ENCODE peak calls at places on chromosomes 11 and 22, in eight cellular contexts. D, B, U, G, S, Z, R and K are unnamed samples.

GRCh38 chr11:70934999-70935768 is 317.2 kb downstream of the SHANK2 start:
- DNase-seq in D (no peak), B (no peak), U (no peak), G (no peak), S (peak), Z (no peak), R (no peak), K (no peak)

GRCh38 chr11:1567052-1567720 is 4.9 kb downstream of the DUSP8 start:
- DNase-seq in D (no peak), B (no peak), U (no peak), G (no peak), S (peak), Z (no peak), R (no peak), K (no peak)

GRCh38 chr11:819129-819931 is 616 bp downstream of the PNPLA2 start:
- DNase-seq in D (no peak), B (peak), U (peak), G (peak), S (peak), Z (peak), R (peak), K (peak)

GRCh38 chr11:47991266-47991830 is 11.0 kb downstream of the PTPRJ start:
- DNase-seq in D (peak), B (no peak), U (no peak), G (peak), S (peak), Z (no peak), R (no peak), K (no peak)

GRCh38 chr11:131223198-131223975 is 147.0 kb upstream of the NTM start:
- DNase-seq in D (no peak), B (no peak), U (no peak), G (no peak), S (no peak), Z (no peak), R (no peak), K (no peak)

GRCh38 chr11:47247502-47247901 is 1.1 kb downstream of the ACP2 start:
- DNase-seq in D (no peak), B (no peak), U (no peak), G (no peak), S (no peak), Z (no peak), R (no peak), K (no peak)

GRCh38 chr11:2521681-2522630 is 77.1 kb downstream of the KCNQ1 start:
- DNase-seq in D (no peak), B (no peak), U (no peak), G (no peak), S (peak), Z (no peak), R (peak), K (no peak)

GRCh38 chr11:62260261-62260953 is 9.6 kb upstream of the SCGB2A2 start:
- DNase-seq in D (no peak), B (no peak), U (no peak), G (no peak), S (no peak), Z (no peak), R (no peak), K (no peak)

GRCh38 chr22:30265851-30266444 is 703 bp downstream of the OSM start:
- DNase-seq in D (no peak), B (no peak), U (no peak), G (no peak), S (peak), Z (no peak), R (no peak), K (no peak)

GRCh38 chr11:36449566-36450390 is 60.3 kb downstream of the TRAF6 start:
- DNase-seq in D (no peak), B (peak), U (peak), G (no peak), S (no peak), Z (no peak), R (no peak), K (no peak)

GRCh38 chr11:80441821-80442220 is 1001.0 kb upstream of the TENM4 start:
- DNase-seq in D (no peak), B (peak), U (no peak), G (no peak), S (no peak), Z (no peak), R (no peak), K (no peak)

GRCh38 chr11:63670738-63671321 is 346 bp downstream of the ATL3 start:
- DNase-seq in D (no peak), B (no peak), U (no peak), G (peak), S (no peak), Z (peak), R (peak), K (no peak)

GRCh38 chr11:64558065-64558745 is 32.8 kb upstream of the SLC22A12 start:
- DNase-seq in D (no peak), B (no peak), U (no peak), G (no peak), S (peak), Z (no peak), R (no peak), K (no peak)

GRCh38 chr11:131904756-131905155 is 534.3 kb downstream of the NTM start:
- DNase-seq in D (no peak), B (peak), U (no peak), G (no peak), S (no peak), Z (no peak), R (no peak), K (no peak)

GRCh38 chr11:75498556-75499255 is 27.0 kb downstream of the GDPD5 start:
- DNase-seq in D (no peak), B (no peak), U (peak), G (no peak), S (no peak), Z (no peak), R (no peak), K (no peak)

GRCh38 chr11:90747057-90747456 is 524.2 kb upstream of the CHORDC1 start:
- DNase-seq in D (peak), B (peak), U (no peak), G (no peak), S (no peak), Z (no peak), R (no peak), K (no peak)

GRCh38 chr11:122436188-122436555 is 219.3 kb upstream of the UBASH3B start:
- DNase-seq in D (no peak), B (no peak), U (no peak), G (no peak), S (no peak), Z (no peak), R (no peak), K (no peak)

DNA sequence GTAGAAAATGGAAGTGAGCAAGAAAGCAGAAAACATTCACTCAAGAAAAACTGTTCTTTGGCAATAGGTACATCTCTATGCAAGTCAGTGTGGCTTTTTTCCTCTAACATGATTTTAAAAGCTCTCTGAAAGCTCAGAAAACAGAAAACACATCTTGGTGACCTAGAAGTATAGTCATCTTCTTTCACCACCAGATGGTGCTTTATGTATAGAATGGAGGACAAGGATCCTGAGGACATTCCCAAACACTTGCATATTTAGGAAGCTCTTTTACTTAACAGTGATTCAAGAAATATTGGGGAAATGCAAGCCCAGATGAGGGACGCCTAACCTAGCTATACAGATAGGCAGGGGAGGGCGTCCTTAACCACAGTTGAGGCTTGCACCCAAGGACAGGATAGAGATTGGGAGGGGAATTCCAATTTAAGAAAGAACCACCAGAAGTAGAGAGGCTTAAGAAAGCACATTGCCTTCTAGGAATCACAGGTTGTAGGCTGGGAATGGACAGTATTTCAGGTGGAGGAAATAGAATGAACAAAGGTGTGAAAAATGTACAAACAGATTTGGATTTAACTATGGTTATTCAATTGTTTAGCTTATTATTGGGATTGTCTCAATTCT is 13.8 kb upstream of the CCDC81 start:
- DNase-seq in D (no peak), B (peak), U (peak), G (no peak), S (no peak), Z (peak), R (no peak), K (no peak)
- TF ChIP-seq CTCF in D (peak), B (peak), U (peak), G (no peak), S (no peak), Z (peak), R (no peak), K (no peak)

DNA sequence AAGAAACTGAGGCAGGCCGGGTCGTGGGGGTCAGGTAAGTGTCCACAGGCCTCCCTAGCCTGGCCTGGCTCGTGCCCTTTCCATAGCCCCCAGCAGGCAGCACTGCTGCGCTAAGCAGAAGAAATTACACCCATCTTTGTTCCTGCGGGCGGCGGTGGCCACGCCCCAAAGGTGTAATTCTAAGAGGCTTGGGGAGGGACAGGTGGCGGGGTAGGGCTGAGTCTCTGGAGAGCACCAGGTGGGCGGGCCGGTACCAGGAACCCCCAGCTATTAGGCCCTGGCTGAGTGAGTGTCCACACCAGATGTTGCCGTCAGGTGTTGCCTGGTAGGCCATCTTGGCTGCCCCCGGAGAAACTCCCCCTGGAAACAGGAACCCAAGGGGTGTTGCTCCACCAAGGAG is 12.3 kb upstream of the ARAP1 start:
- DNase-seq in D (no peak), B (no peak), U (no peak), G (no peak), S (no peak), Z (no peak), R (no peak), K (no peak)
- TF ChIP-seq CTCF in D (no peak), B (no peak), U (no peak), G (no peak), S (no peak), Z (no peak), R (no peak), K (no peak)

DNA sequence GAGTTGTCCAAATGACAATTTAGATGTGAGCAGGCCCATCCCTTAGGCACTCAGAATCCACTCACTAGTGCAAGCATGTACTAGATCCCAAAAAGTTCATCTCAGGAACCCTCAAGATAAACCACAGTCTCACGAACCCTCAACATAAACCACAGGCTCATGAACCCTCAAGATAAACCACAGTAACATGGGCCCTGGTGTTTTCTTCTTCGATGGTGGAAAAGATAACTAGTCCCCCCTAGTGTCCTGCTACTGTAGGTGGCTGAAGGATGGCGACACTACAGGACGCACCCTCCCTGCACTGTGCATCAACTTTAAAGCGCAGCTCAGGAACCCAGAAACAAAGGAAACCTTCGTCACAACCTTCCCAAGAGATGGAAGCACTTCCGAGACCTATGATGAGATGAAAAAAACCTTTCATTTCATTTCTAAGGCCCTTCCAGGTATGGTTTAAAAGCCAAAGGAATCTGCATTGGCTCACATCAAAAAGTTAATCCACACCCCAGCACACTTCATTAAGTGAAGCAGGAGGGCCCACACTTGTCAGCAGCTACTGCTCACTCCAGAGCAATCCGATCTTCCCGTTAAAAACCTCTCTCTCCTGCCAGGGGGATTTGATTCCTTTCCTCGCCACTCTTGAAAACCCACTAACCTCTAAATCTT is 2.4 kb downstream of the LARGE1 start:
- DNase-seq in D (no peak), B (no peak), U (peak), G (no peak), S (no peak), Z (no peak), R (no peak), K (peak)
- TF ChIP-seq CTCF in D (peak), B (peak), U (peak), G (no peak), S (no peak), Z (peak), R (no peak), K (peak)

GRCh38 chr22:50545522-50546325 is at the start of gene KLHDC7B:
- DNase-seq in D (no peak), B (no peak), U (peak), G (no peak), S (no peak), Z (no peak), R (no peak), K (no peak)
- TF ChIP-seq CTCF in D (no peak), B (peak), U (peak), G (no peak), S (no peak), Z (no peak), R (no peak), K (no peak)

DNA sequence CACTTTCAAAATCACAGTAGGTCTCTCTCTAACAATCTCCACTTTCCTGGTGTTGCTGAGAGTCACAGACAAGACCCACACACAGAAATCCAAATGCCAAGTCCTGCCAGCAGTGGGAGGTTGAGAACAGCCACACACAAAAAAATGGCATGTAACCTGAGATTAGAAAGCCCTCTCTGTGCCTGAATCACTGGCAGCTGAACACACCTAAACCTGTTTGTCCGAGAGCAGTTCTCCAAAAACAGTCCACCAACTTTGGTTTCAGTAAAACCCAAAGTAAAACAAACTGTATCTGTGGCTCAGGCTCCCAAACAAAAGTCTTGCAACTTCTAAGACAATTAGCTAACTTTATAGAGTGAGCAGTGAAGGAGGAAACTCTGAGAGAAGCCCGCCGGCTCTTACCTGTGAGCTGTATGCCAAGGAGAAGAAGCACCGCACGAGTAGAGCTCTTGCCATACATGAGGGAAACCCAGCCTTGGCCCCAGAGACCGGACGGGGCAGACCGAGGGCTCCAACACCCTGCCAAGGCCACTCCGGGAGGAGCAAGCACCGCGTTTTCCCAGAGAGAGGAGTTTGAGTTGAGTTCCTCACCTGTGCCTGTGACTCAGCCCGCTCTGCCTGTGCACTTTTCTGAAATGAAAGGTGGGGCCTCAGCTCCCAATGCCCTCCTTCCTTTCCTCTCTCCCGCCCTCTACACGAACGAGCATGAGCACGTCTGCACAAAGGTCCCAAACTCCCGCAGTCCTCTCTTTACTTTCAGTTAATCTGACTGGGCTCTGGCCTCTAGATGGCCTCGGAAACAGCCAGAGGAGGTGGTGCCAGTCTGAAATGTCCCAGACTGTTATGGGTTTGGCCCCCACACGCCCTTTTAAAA is at the start of gene MPZL2:
- DNase-seq in D (no peak), B (no peak), U (no peak), G (peak), S (peak), Z (no peak), R (peak), K (peak)
- TF ChIP-seq CTCF in D (peak), B (no peak), U (no peak), G (no peak), S (no peak), Z (no peak), R (no peak), K (no peak)

DNA sequence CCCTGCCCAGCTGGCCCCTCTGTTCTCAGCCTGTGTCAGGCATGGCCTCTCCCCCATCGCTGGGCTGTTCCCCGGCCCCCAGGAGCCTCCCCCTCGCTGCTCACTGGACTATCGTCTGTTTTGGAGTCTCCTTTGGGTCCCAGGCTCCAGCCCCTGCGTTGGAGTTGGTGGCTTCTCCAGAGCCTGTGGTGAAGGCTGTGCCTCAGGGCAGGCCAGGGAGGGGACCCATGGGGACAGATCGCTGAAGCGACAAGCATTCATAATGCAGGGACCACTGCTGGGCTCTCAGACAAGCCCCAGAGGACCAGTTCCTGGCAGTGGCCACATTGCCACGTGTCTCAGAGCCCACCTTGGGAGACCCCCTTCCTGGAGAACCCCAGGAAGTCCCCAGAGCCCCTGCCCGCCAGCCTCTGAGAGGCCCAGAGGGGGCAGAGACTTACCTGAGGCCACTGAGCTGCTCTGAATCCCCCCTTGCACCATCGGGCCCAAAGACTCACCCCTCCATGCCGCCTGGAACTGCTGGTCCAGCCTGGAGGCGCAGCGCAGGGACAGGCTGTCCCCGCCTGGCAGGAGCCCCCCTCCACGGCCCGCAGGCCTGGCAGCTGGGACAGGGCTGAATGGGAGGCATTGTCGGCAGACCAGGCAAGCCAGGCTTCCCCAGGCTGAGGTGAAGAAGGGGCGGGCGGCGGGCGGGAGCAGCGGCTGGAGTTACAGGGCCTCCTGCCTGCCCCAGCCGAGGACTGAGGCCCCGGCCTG is at the start of gene CHADL:
- DNase-seq in D (no peak), B (no peak), U (no peak), G (no peak), S (no peak), Z (no peak), R (no peak), K (peak)
- TF ChIP-seq CTCF in D (no peak), B (no peak), U (no peak), G (no peak), S (no peak), Z (no peak), R (no peak), K (no peak)

GRCh38 chr11:20873054-20873453 is 203.7 kb downstream of the NELL1 start:
- DNase-seq in D (peak), B (no peak), U (no peak), G (no peak), S (no peak), Z (no peak), R (no peak), K (peak)
- TF ChIP-seq CTCF in D (peak), B (no peak), U (no peak), G (no peak), S (peak), Z (no peak), R (no peak), K (peak)

DNA sequence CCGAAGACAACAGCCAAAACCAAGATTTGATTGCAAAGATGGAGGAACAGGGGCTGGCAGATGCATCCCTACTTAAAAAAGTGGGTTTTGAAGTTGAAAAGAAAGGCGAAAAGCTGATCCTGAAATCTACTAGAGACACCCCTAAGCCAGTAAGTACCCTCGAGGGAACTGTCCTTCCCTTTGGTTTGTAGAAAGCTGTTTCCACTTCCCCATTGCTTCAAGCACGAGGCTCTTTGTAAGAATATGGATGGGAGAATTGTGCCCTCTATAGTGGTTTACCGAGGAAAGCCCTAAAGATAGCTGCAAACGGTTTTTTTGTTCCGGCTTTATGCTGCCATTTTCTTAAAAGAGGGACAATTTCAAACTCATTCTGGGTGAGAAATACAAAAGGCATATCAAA is 133.9 kb downstream of the WNT7B start:
- DNase-seq in D (no peak), B (peak), U (no peak), G (no peak), S (no peak), Z (no peak), R (no peak), K (no peak)
- TF ChIP-seq CTCF in D (no peak), B (no peak), U (no peak), G (no peak), S (no peak), Z (no peak), R (no peak), K (no peak)